ENCODE peak calls at places on chromosomes 4 and X, in seven cellular contexts. I, B, K, Q, L, W and N are unnamed samples.
A peak's percentile ranks its signal among the peaks of the same experiment; 100 is the strongest.

GRCh38 chr4:77126844-77127614 is 30.0 kb upstream of the CCNG2 start:
- DNase-seq in B (no peak), K (no peak), L (peak; percentile 37), I (no peak), W (no peak), Q (no peak), N (no peak)

GRCh38 chr4:38982356-38983095 is 49.7 kb downstream of the TMEM156 start:
- DNase-seq in I (no peak), B (no peak), L (no peak), K (no peak), Q (no peak), W (no peak), N (peak; percentile 7)

GRCh38 chr4:139919513-139919912 is 234.5 kb downstream of the MAML3 start:
- DNase-seq in L (no peak), W (no peak), K (peak; percentile 54), I (peak; percentile 26), Q (peak; percentile 65), B (no peak), N (no peak)

GRCh38 chr4:139522457-139522856 is 33.6 kb downstream of the SETD7 start:
- DNase-seq in I (no peak), B (peak; percentile 5), W (no peak), Q (no peak), L (peak; percentile 21), K (no peak), N (peak; percentile 28)

GRCh38 chr4:121784975-121785374 is 16.1 kb upstream of the EXOSC9 start:
- DNase-seq in Q (peak; percentile 97), K (peak; percentile 94), L (no peak), B (no peak), I (peak; percentile 50), W (no peak), N (no peak)

GRCh38 chrX:18542897-18543296 is 117.5 kb downstream of the CDKL5 start:
- DNase-seq in B (no peak), W (no peak), L (no peak), I (no peak), K (no peak), Q (no peak), N (no peak)

GRCh38 chrX:42708222-42708621 is 69.7 kb downstream of the PPP1R2C start:
- DNase-seq in I (no peak), B (no peak), K (peak; percentile 44), W (no peak), L (no peak), Q (no peak), N (no peak)

GRCh38 chr4:173699841-173700475 is 169.9 kb upstream of the HAND2 start:
- DNase-seq in Q (no peak), L (no peak), I (no peak), K (no peak), W (no peak), B (no peak), N (no peak)

GRCh38 chr4:128854433-128854832 is 44.9 kb downstream of the JADE1 start:
- DNase-seq in I (no peak), B (no peak), Q (peak; percentile 56), K (peak; percentile 53), L (peak; percentile 52), W (no peak), N (no peak)

GRCh38 chr4:173878701-173879100 is 348.7 kb upstream of the HAND2 start:
- DNase-seq in B (no peak), Q (peak; percentile 83), I (no peak), K (no peak), L (no peak), W (no peak), N (no peak)

GRCh38 chr4:16267639-16268038 is 41.4 kb upstream of the TAPT1 start:
- DNase-seq in L (no peak), W (no peak), B (no peak), K (no peak), I (no peak), Q (no peak), N (no peak)

GRCh38 chr4:143714290-143714625 is 13.8 kb upstream of the FREM3 start:
- DNase-seq in Q (no peak), I (no peak), W (no peak), L (no peak), K (no peak), B (no peak), N (no peak)

GRCh38 chr4:64538219-64538618 is 129.0 kb upstream of the TECRL start:
- DNase-seq in I (no peak), K (no peak), B (peak; percentile 6), Q (no peak), W (no peak), L (peak; percentile 0), N (no peak)

GRCh38 chr4:68267433-68267944 is 22.0 kb upstream of the TMPRSS11B start:
- DNase-seq in W (no peak), B (peak; percentile 2), K (peak; percentile 72), I (no peak), Q (peak; percentile 56), L (no peak), N (no peak)

GRCh38 chr4:38084984-38085383 is 124.8 kb downstream of the PTTG2 start:
- DNase-seq in W (no peak), Q (no peak), L (no peak), B (no peak), K (no peak), I (no peak), N (no peak)

GRCh38 chrX:26254436-26254835 is 38.5 kb downstream of the MAGEB5 start:
- DNase-seq in Q (no peak), K (no peak), B (no peak), I (peak; percentile 47), W (no peak), L (no peak), N (no peak)

GRCh38 chr4:8400641-8401325 is 39.7 kb downstream of the ACOX3 start:
- DNase-seq in I (no peak), Q (no peak), B (no peak), K (no peak), L (no peak), W (peak; percentile 77), N (no peak)

GRCh38 chr4:137531121-137531520 is 1.2 kb downstream of the PCDH18 start:
- DNase-seq in W (no peak), B (no peak), K (peak; percentile 65), L (no peak), Q (peak; percentile 65), I (no peak), N (no peak)

GRCh38 chr4:83231620-83232056 is 53.0 kb downstream of the COQ2 start:
- DNase-seq in L (peak; percentile 82), Q (no peak), W (no peak), B (peak; percentile 60), K (no peak), I (no peak), N (no peak)

GRCh38 chr4:168655182-168655581 is 158.3 kb downstream of the PALLD start:
- DNase-seq in I (no peak), B (no peak), W (no peak), Q (no peak), L (no peak), K (no peak), N (no peak)

DNA sequence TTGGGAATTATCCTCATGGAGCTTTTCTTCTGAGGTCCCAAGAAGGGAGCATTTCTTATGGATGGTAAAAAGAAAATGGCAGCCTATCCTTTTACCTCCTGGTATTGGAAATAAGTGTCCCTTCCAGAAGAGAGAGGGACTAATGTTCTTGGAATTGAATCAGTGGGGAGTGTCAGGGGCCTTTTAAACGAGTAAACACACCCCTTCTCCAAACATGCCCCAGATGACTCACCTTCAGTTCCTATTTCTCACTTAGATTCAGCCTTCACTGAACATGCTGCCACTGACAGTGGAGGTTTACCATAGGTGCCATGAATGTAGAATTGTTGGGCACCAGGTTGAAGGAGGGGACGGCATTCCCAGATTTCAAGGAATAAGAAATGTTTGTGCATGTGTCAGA is 19.0 kb downstream of the MAGEC2 start:
- DNase-seq in B (no peak), W (no peak), Q (no peak), L (no peak), K (no peak), I (no peak), N (no peak)
- H3K4me3 ChIP-seq in B (no peak overlapping the region), W (no peak overlapping the region), Q (no peak overlapping the region), L (no peak overlapping the region), K (no peak overlapping the region), I (no peak overlapping the region), N (no peak overlapping the region)

GRCh38 chrX:115563633-115564182 is 2.7 kb downstream of the PLS3 start:
- DNase-seq in K (no peak), B (no peak), L (no peak), Q (no peak), I (no peak), W (no peak), N (peak; percentile 19)
- H3K4me3 ChIP-seq in K (no peak overlapping the region), B (peak overlapping the region; percentile 1), L (peak overlapping the region; percentile 11), Q (no peak overlapping the region), I (no peak overlapping the region), W (peak overlapping the region; percentile 62), N (no peak overlapping the region)

DNA sequence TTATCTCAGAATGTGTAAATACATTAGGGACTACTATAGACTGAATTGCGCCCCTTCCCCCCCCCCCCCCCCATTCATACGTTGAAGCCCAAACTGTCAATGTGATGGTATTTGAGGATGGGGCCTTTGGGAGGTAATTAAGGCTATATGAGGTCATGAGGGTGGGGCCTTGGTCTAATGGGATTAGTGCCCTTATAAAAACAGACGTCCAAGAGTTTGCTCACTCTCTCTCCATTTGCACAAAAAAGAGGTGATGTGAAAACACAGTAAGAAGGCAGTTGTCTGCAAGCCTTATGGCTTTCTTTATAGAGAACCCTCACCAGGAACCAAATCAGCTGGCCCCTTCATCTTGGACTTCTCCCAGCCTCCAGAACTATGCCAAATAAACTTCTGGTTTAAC is 15.3 kb downstream of the SPACA5 start:
- DNase-seq in Q (no peak), K (no peak), L (no peak), B (no peak), W (no peak), I (no peak), N (no peak)
- H3K4me3 ChIP-seq in Q (no peak overlapping the region), K (no peak overlapping the region), L (no peak overlapping the region), B (no peak overlapping the region), W (peak overlapping the region; percentile 54), I (no peak overlapping the region), N (no peak overlapping the region)

GRCh38 chr4:848803-849477 is 23.0 kb upstream of the CPLX1 start:
- DNase-seq in I (no peak), Q (no peak), L (no peak), W (no peak), B (no peak), K (no peak), N (peak; percentile 63)

GRCh38 chr4:848307-848691 is 22.4 kb upstream of the CPLX1 start:
- DNase-seq in I (no peak), K (no peak), W (no peak), L (no peak), B (no peak), Q (no peak), N (peak; percentile 58)

GRCh38 chr4:845233-845835 is 19.4 kb upstream of the CPLX1 start:
- DNase-seq in K (peak; percentile 16), I (no peak), L (no peak), W (no peak), B (no peak), Q (peak; percentile 61), N (peak; percentile 65)

GRCh38 chr4:845836-846251 is 19.9 kb upstream of the CPLX1 start:
- DNase-seq in W (no peak), I (no peak), B (no peak), L (no peak), Q (peak; percentile 30), K (no peak), N (no peak)

DNA sequence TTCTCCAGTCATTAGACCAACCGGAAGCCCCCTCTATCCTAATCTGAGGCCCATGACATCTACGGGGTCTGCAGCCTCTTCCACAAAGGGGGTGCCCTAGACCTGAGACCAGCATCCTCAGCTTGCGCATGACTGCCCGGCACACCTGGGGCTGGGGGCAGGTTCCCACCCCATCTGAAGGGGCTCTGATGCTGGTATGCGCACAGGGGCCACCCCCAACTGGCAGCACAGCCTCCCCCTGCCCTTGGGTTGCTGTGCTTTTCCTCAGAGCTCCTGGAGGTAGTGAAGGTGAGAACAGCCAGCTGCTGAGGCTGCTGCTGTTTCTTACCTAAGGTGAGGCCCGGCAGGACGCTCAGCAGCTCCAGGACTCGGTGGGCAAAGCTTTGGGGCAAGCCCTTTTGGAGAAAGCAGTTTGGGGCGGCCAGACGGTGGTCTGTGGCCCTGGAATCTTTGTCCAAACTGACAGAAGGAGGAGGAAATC is 18.9 kb upstream of the CPLX1 start:
- DNase-seq in W (no peak), K (no peak), B (no peak), I (no peak), L (no peak), Q (no peak), N (peak; percentile 62)
- H3K4me3 ChIP-seq in W (no peak overlapping the region), K (no peak overlapping the region), B (no peak overlapping the region), I (no peak overlapping the region), L (no peak overlapping the region), Q (no peak overlapping the region), N (no peak overlapping the region)